ENCODE peak calls at places on chromosome 3, in four cellular contexts. One of them, this sample, is unnamed. For H3K36me3, the result is how much of the 10 kb centered on the place peaks cover.

GRCh38 chr3:194572944-194573491 is 60.2 kb downstream of the TMEM44 start:
- DNase-seq in effector memory CD4-positive, alpha-beta T cell: no peak
- DNase-seq in PC-3: no peak
- DNase-seq in upper lobe of right lung: no peak
- DNase-seq in this sample: no peak

GRCh38 chr3:13122101-13123055 is 49.1 kb upstream of the IQSEC1 start:
- DNase-seq in effector memory CD4-positive, alpha-beta T cell: no peak
- DNase-seq in PC-3: no peak
- DNase-seq in upper lobe of right lung: peak
- DNase-seq in this sample: no peak

GRCh38 chr3:5013021-5013906 is 34.0 kb downstream of the BHLHE40 start:
- DNase-seq in effector memory CD4-positive, alpha-beta T cell: no peak
- DNase-seq in PC-3: peak
- DNase-seq in upper lobe of right lung: peak
- DNase-seq in this sample: no peak

GRCh38 chr3:150264560-150264959 is 143.5 kb upstream of the TSC22D2 start:
- DNase-seq in effector memory CD4-positive, alpha-beta T cell: no peak
- DNase-seq in PC-3: no peak
- DNase-seq in upper lobe of right lung: no peak
- DNase-seq in this sample: no peak

GRCh38 chr3:100698736-100699135 is 10.6 kb upstream of the TFG start:
- DNase-seq in effector memory CD4-positive, alpha-beta T cell: no peak
- DNase-seq in PC-3: no peak
- DNase-seq in upper lobe of right lung: no peak
- DNase-seq in this sample: no peak

GRCh38 chr3:196524527-196524926 is 9.4 kb upstream of the SMCO1 start:
- DNase-seq in effector memory CD4-positive, alpha-beta T cell: no peak
- DNase-seq in PC-3: peak
- DNase-seq in upper lobe of right lung: no peak
- DNase-seq in this sample: no peak

GRCh38 chr3:54853573-54854404 is 74.1 kb downstream of the LRTM1 start:
- DNase-seq in effector memory CD4-positive, alpha-beta T cell: no peak
- DNase-seq in PC-3: peak
- DNase-seq in upper lobe of right lung: peak
- DNase-seq in this sample: no peak

GRCh38 chr3:104916971-104917370 is 449.7 kb upstream of the ALCAM start:
- DNase-seq in effector memory CD4-positive, alpha-beta T cell: no peak
- DNase-seq in PC-3: peak
- DNase-seq in upper lobe of right lung: no peak
- DNase-seq in this sample: no peak

GRCh38 chr3:31532587-31533168 is at the start of gene STT3B:
- DNase-seq in effector memory CD4-positive, alpha-beta T cell: peak
- DNase-seq in PC-3: peak
- DNase-seq in upper lobe of right lung: peak
- DNase-seq in this sample: peak

GRCh38 chr3:126061301-126062032 is 22.5 kb downstream of the SLC41A3 start:
- DNase-seq in effector memory CD4-positive, alpha-beta T cell: no peak
- DNase-seq in PC-3: no peak
- DNase-seq in upper lobe of right lung: no peak
- DNase-seq in this sample: no peak

GRCh38 chr3:32778389-32778788 is 39.4 kb upstream of the TRIM71 start:
- DNase-seq in effector memory CD4-positive, alpha-beta T cell: no peak
- DNase-seq in PC-3: no peak
- DNase-seq in upper lobe of right lung: no peak
- DNase-seq in this sample: no peak

GRCh38 chr3:191409791-191410359 is 51.1 kb upstream of the PYDC2 start:
- DNase-seq in effector memory CD4-positive, alpha-beta T cell: no peak
- DNase-seq in PC-3: no peak
- DNase-seq in upper lobe of right lung: no peak
- DNase-seq in this sample: no peak

GRCh38 chr3:13703071-13703470 is 154.1 kb downstream of the FBLN2 start:
- DNase-seq in effector memory CD4-positive, alpha-beta T cell: no peak
- DNase-seq in PC-3: no peak
- DNase-seq in upper lobe of right lung: peak
- DNase-seq in this sample: no peak

GRCh38 chr3:45435961-45436360 is 47.6 kb downstream of the LARS2 start:
- DNase-seq in effector memory CD4-positive, alpha-beta T cell: no peak
- DNase-seq in PC-3: no peak
- DNase-seq in upper lobe of right lung: no peak
- DNase-seq in this sample: no peak

GRCh38 chr3:49316696-49317457 is 23.0 kb downstream of the USP4 start:
- DNase-seq in effector memory CD4-positive, alpha-beta T cell: no peak
- DNase-seq in PC-3: no peak
- DNase-seq in upper lobe of right lung: no peak
- DNase-seq in this sample: no peak
- H3K36me3 ChIP-seq in effector memory CD4-positive, alpha-beta T cell: under half
- H3K36me3 ChIP-seq in PC-3: under half
- H3K36me3 ChIP-seq in upper lobe of right lung: half or more
- H3K36me3 ChIP-seq in this sample: under half

GRCh38 chr3:184563941-184564684 is 2.5 kb downstream of the EPHB3 start:
- DNase-seq in effector memory CD4-positive, alpha-beta T cell: no peak
- DNase-seq in PC-3: no peak
- DNase-seq in upper lobe of right lung: no peak
- DNase-seq in this sample: no peak
- H3K4me3 ChIP-seq in effector memory CD4-positive, alpha-beta T cell: no peak
- H3K4me3 ChIP-seq in PC-3: peak
- H3K4me3 ChIP-seq in upper lobe of right lung: peak
- H3K4me3 ChIP-seq in this sample: no peak

DNA sequence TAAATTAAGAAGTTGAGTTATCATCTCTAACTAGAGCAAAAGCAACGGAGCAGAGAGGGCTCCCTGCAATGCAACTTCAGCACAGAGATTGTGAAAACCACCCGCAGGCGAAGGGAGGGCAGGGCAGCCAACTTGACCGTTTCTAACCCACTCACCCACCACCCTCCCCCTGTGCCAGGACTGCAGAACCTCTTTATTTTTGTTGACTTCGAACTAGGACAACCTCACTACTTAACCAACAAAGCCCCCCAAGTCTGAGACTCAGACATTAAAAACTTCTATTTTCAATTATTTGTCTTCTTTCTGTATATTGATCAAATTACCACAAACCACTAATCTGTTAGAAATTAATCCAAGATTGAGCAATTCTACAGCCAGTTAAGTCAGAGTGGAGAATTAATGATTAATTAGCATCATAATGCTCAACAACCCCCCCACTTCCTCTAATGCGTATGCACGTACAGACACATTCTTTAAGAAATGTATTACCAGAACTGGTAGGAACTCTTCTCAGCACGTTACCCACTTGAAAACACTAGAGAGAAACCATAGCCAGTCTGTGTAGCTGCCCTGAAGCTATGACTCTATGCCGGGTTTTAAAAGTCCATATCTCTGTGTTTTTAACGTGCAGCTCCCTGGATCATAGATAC is 2.0 kb downstream of the MGLL start:
- DNase-seq in effector memory CD4-positive, alpha-beta T cell: no peak
- DNase-seq in PC-3: no peak
- DNase-seq in upper lobe of right lung: peak
- DNase-seq in this sample: peak
- H3K36me3 ChIP-seq in effector memory CD4-positive, alpha-beta T cell: under half
- H3K36me3 ChIP-seq in PC-3: under half
- H3K36me3 ChIP-seq in upper lobe of right lung: under half
- H3K36me3 ChIP-seq in this sample: under half

DNA sequence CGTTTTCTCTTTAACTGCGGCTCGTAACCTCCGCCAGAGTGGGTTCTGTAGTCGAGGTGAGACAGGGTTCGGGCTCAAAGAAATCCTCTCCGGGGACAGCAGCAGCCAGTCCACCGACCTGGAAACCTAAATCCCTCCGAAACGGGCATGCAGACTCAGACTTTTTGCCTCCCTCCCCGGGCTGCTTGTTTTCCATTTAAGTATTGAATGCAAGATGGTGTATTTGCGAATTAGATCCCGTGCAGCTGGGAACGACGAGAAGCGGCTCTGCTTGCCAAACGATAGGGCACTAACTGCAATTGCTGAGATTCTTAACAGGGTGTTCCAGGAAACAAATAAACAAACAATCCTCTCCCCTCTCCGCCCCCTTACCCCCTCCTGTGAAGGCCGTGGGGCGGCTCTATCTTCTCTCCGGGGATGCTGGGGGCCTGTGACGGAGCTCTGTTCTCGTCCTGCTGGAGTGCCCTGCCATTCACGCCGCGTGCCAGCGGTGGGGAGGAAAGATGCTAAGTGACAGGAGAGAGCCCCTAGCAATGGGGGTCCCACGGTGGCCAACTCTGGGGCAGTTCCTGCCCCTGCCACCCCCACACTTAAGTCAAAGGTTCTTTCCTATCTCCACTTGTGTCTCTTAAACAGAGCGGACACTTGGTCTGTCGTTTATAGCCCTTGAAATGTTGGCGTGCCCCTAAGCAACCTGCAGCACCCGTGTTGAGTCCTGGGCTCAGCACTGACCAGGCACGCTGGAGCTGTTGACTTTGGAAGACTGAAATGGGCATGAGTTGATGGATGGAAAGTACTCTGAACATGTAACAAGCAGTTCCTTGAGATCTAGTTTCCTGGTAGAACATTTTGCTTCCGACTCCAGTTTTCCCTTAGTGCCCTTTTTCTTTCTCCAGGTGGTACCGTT is 1.3 kb upstream of the ETV5 start:
- DNase-seq in effector memory CD4-positive, alpha-beta T cell: no peak
- DNase-seq in PC-3: no peak
- DNase-seq in upper lobe of right lung: peak
- DNase-seq in this sample: no peak
- H3K4me3 ChIP-seq in effector memory CD4-positive, alpha-beta T cell: peak
- H3K4me3 ChIP-seq in PC-3: peak
- H3K4me3 ChIP-seq in upper lobe of right lung: peak
- H3K4me3 ChIP-seq in this sample: peak

DNA sequence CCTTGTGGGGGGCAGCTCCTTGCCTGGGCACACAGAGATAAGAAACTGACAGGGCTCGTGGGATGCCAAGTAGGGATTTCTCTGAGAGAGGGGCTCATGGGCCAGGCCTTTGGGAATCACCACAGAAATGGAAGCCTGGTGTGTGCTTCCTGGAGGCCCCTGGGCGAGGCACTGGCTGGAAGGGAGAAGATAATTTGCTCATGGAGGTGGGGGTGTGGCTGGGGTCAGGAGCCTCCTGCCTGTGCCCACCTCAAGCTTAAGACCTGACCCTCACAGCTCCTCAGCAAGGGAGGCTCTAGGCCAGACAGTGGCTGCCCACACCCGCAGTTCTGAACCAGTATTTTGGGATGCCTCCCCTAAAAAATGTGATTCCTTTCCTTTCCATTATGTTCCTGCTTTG is 16.9 kb upstream of the CPNE9 start:
- DNase-seq in effector memory CD4-positive, alpha-beta T cell: no peak
- DNase-seq in PC-3: no peak
- DNase-seq in upper lobe of right lung: no peak
- DNase-seq in this sample: no peak
- H3K36me3 ChIP-seq in effector memory CD4-positive, alpha-beta T cell: half or more
- H3K36me3 ChIP-seq in PC-3: under half
- H3K36me3 ChIP-seq in upper lobe of right lung: half or more
- H3K36me3 ChIP-seq in this sample: under half

GRCh38 chr3:159928071-159928491 is 60.6 kb upstream of the IL12A start:
- DNase-seq in effector memory CD4-positive, alpha-beta T cell: no peak
- DNase-seq in PC-3: peak
- DNase-seq in upper lobe of right lung: no peak
- DNase-seq in this sample: no peak

GRCh38 chr3:159929181-159929893 is 59.3 kb upstream of the IL12A start:
- DNase-seq in effector memory CD4-positive, alpha-beta T cell: no peak
- DNase-seq in PC-3: peak
- DNase-seq in upper lobe of right lung: no peak
- DNase-seq in this sample: peak

GRCh38 chr3:159928692-159929091 is 59.9 kb upstream of the IL12A start:
- DNase-seq in effector memory CD4-positive, alpha-beta T cell: no peak
- DNase-seq in PC-3: peak
- DNase-seq in upper lobe of right lung: no peak
- DNase-seq in this sample: peak

GRCh38 chr3:159926573-159926972 is 62.1 kb upstream of the IL12A start:
- DNase-seq in effector memory CD4-positive, alpha-beta T cell: no peak
- DNase-seq in PC-3: no peak
- DNase-seq in upper lobe of right lung: no peak
- DNase-seq in this sample: no peak

GRCh38 chr3:159929894-159930235 is 58.8 kb upstream of the IL12A start:
- DNase-seq in effector memory CD4-positive, alpha-beta T cell: no peak
- DNase-seq in PC-3: no peak
- DNase-seq in upper lobe of right lung: no peak
- DNase-seq in this sample: no peak
- H3K4me3 ChIP-seq in effector memory CD4-positive, alpha-beta T cell: no peak
- H3K4me3 ChIP-seq in PC-3: peak
- H3K4me3 ChIP-seq in upper lobe of right lung: no peak
- H3K4me3 ChIP-seq in this sample: no peak

GRCh38 chr3:172312006-172312405 is 136.2 kb downstream of the GHSR start:
- DNase-seq in effector memory CD4-positive, alpha-beta T cell: no peak
- DNase-seq in PC-3: no peak
- DNase-seq in upper lobe of right lung: no peak
- DNase-seq in this sample: no peak
- H3K36me3 ChIP-seq in effector memory CD4-positive, alpha-beta T cell: under half
- H3K36me3 ChIP-seq in PC-3: under half
- H3K36me3 ChIP-seq in upper lobe of right lung: half or more
- H3K36me3 ChIP-seq in this sample: under half

GRCh38 chr3:156677120-156677479 is 2.7 kb downstream of the TIPARP start:
- DNase-seq in effector memory CD4-positive, alpha-beta T cell: peak
- DNase-seq in PC-3: no peak
- DNase-seq in upper lobe of right lung: no peak
- DNase-seq in this sample: no peak

GRCh38 chr3:156677536-156677935 is 3.1 kb downstream of the TIPARP start:
- DNase-seq in effector memory CD4-positive, alpha-beta T cell: no peak
- DNase-seq in PC-3: no peak
- DNase-seq in upper lobe of right lung: no peak
- DNase-seq in this sample: no peak

GRCh38 chr3:156674911-156675743 is 737 bp downstream of the TIPARP start:
- DNase-seq in effector memory CD4-positive, alpha-beta T cell: peak
- DNase-seq in PC-3: peak
- DNase-seq in upper lobe of right lung: peak
- DNase-seq in this sample: no peak

GRCh38 chr3:156675744-156676466 is 1.5 kb downstream of the TIPARP start:
- DNase-seq in effector memory CD4-positive, alpha-beta T cell: peak
- DNase-seq in PC-3: peak
- DNase-seq in upper lobe of right lung: no peak
- DNase-seq in this sample: peak

GRCh38 chr3:156676467-156677119 is 2.2 kb downstream of the TIPARP start:
- DNase-seq in effector memory CD4-positive, alpha-beta T cell: no peak
- DNase-seq in PC-3: peak
- DNase-seq in upper lobe of right lung: no peak
- DNase-seq in this sample: no peak
- H3K4me3 ChIP-seq in effector memory CD4-positive, alpha-beta T cell: peak
- H3K4me3 ChIP-seq in PC-3: peak
- H3K4me3 ChIP-seq in upper lobe of right lung: peak
- H3K4me3 ChIP-seq in this sample: peak

This sample was measured in kidney epithelial cell.